ENCODE peak calls at places on chromosomes 2 and 18, in six cellular contexts. Q, N, W, Z, O and C are unnamed samples.
A peak's percentile ranks its signal among the peaks of the same experiment; 100 is the strongest.

GRCh38 chr18:79518683-79519128 is 123.0 kb downstream of the NFATC1 start:
- DNase-seq in Q (no peak), N (peak; percentile 53), W (no peak), Z (no peak), O (no peak), C (no peak)

GRCh38 chr2:120238728-120239487 is 13.7 kb upstream of the RALB start:
- DNase-seq in Q (no peak), N (no peak), W (no peak), Z (no peak), O (peak; percentile 48), C (no peak)

GRCh38 chr2:65431417-65432226 is 777 bp downstream of the SPRED2 start:
- DNase-seq in Q (peak; percentile 39), N (peak; percentile 78), W (peak; percentile 43), Z (peak; percentile 55), O (peak; percentile 53), C (peak; percentile 33)

GRCh38 chr2:100747551-100747950 is 72.4 kb upstream of the NPAS2 start:
- DNase-seq in Q (no peak), N (no peak), W (no peak), Z (no peak), O (peak; percentile 57), C (no peak)

GRCh38 chr2:120550893-120551446 is 184.7 kb upstream of the GLI2 start:
- DNase-seq in Q (no peak), N (no peak), W (no peak), Z (no peak), O (no peak), C (no peak)

GRCh38 chr2:647691-648231 is 29.4 kb downstream of the TMEM18 start:
- DNase-seq in Q (no peak), N (peak; percentile 32), W (no peak), Z (no peak), O (no peak), C (no peak)

GRCh38 chr2:215931256-215931903 is 82.0 kb downstream of the MREG start:
- DNase-seq in Q (peak; percentile 13), N (peak; percentile 70), W (peak; percentile 73), Z (peak; percentile 39), O (peak; percentile 90), C (peak; percentile 26)

GRCh38 chr2:62554440-62554839 is 48.4 kb upstream of the TMEM17 start:
- DNase-seq in Q (no peak), N (no peak), W (no peak), Z (no peak), O (no peak), C (no peak)

GRCh38 chr2:10909996-10910341 is 1.8 kb upstream of the KCNF1 start:
- DNase-seq in Q (no peak), N (no peak), W (no peak), Z (no peak), O (no peak), C (no peak)

GRCh38 chr2:163247151-163247872 is 408.7 kb upstream of the KCNH7 start:
- DNase-seq in Q (no peak), N (no peak), W (no peak), Z (no peak), O (no peak), C (no peak)

GRCh38 chr18:32922951-32923430 is 150.2 kb upstream of the KLHL14 start:
- DNase-seq in Q (no peak), N (no peak), W (no peak), Z (no peak), O (no peak), C (no peak)

GRCh38 chr18:50944245-50944917 is 23.5 kb upstream of the ELAC1 start:
- DNase-seq in Q (no peak), N (no peak), W (no peak), Z (no peak), O (peak; percentile 15), C (no peak)